ENCODE peak calls at places on chromosome 14, in nine cellular contexts. M is fibroblast of pulmonary artery; V is upper lobe of right lung; U is choroid plexus epithelial cell; E is stomach; J is CD8-positive, alpha-beta T cell; P is Peyer's patch; Q is fibroblast of mammary gland; X is transverse colon. O is an unnamed sample.

GRCh38 chr14:65258391-65258790 is 154.1 kb upstream of the FUT8 start:
- DNase-seq in M (peak; percentile 91), V (no peak), U (peak; percentile 79), E (no peak), J (no peak), P (no peak), Q (peak; percentile 92), X (no peak), O (no peak)

GRCh38 chr14:58955294-58955821 is 233.1 kb upstream of the DAAM1 start:
- DNase-seq in M (peak; percentile 61), V (no peak), U (peak; percentile 55), E (no peak), J (no peak), P (no peak), Q (no peak), X (no peak), O (peak; percentile 70)

GRCh38 chr14:72657214-72657921 is 236.5 kb downstream of the DPF3 start:
- DNase-seq in M (no peak), V (no peak), U (peak; percentile 26), E (no peak), J (no peak), P (no peak), Q (peak; percentile 59), X (no peak), O (no peak)

GRCh38 chr14:91503000-91503504 is 7.1 kb downstream of the PPP4R3A start:
- DNase-seq in M (no peak), V (no peak), U (no peak), E (no peak), J (no peak), P (no peak), Q (no peak), X (no peak), O (no peak)

GRCh38 chr14:100334904-100335303 is 11.8 kb downstream of the SLC25A47 start:
- DNase-seq in M (no peak), V (peak; percentile 61), U (no peak), E (no peak), J (no peak), P (peak; percentile 40), Q (no peak), X (no peak), O (no peak)

GRCh38 chr14:63438065-63438757 is 105.0 kb downstream of the PPP2R5E start:
- DNase-seq in M (peak; percentile 98), V (no peak), U (peak; percentile 99), E (peak; percentile 66), J (no peak), P (peak; percentile 58), Q (peak; percentile 97), X (peak; percentile 58), O (no peak)

GRCh38 chr14:35818346-35819115 is 7.6 kb upstream of the BRMS1L start:
- DNase-seq in M (peak; percentile 66), V (no peak), U (peak; percentile 73), E (no peak), J (no peak), P (no peak), Q (peak; percentile 56), X (peak; percentile 32), O (peak; percentile 61)

GRCh38 chr14:54472291-54472690 is 16.5 kb downstream of the GMFB start:
- DNase-seq in M (no peak), V (no peak), U (no peak), E (no peak), J (no peak), P (no peak), Q (no peak), X (no peak), O (no peak)

GRCh38 chr14:99905121-99905520 is 111.9 kb downstream of the EML1 start:
- DNase-seq in M (no peak), V (no peak), U (no peak), E (no peak), J (no peak), P (no peak), Q (no peak), X (no peak), O (no peak)

GRCh38 chr14:87491816-87492215 is 501.2 kb downstream of the GALC start:
- DNase-seq in M (no peak), V (no peak), U (no peak), E (no peak), J (no peak), P (no peak), Q (peak; percentile 1), X (no peak), O (no peak)

GRCh38 chr14:98945611-98946570 is 326.1 kb downstream of the BCL11B start:
- DNase-seq in M (no peak), V (no peak), U (no peak), E (no peak), J (no peak), P (no peak), Q (no peak), X (no peak), O (no peak)

GRCh38 chr14:54976316-54976715 is 50.6 kb downstream of the WDHD1 start:
- DNase-seq in M (peak; percentile 85), V (no peak), U (peak; percentile 88), E (no peak), J (no peak), P (no peak), Q (peak; percentile 82), X (no peak), O (no peak)

GRCh38 chr14:59020382-59020781 is 168.1 kb upstream of the DAAM1 start:
- DNase-seq in M (peak; percentile 57), V (no peak), U (peak; percentile 75), E (no peak), J (no peak), P (no peak), Q (peak; percentile 49), X (no peak), O (peak; percentile 58)

GRCh38 chr14:99522457-99522891 is 41.3 kb downstream of the CCNK start:
- DNase-seq in M (peak; percentile 65), V (no peak), U (peak; percentile 44), E (no peak), J (no peak), P (no peak), Q (peak; percentile 60), X (no peak), O (no peak)

GRCh38 chr14:35932659-35933159 is 106.6 kb downstream of the BRMS1L start:
- DNase-seq in M (no peak), V (no peak), U (no peak), E (no peak), J (peak; percentile 9), P (no peak), Q (no peak), X (peak; percentile 11), O (no peak)

GRCh38 chr14:26598672-26599131 is 869 bp upstream of the NOVA1 start:
- DNase-seq in M (peak; percentile 45), V (no peak), U (no peak), E (no peak), J (no peak), P (no peak), Q (peak; percentile 35), X (no peak), O (no peak)

GRCh38 chr14:60106341-60106740 is 14.6 kb downstream of the PCNX4 start:
- DNase-seq in M (peak; percentile 51), V (no peak), U (peak; percentile 90), E (no peak), J (no peak), P (no peak), Q (peak; percentile 77), X (no peak), O (no peak)

DNA sequence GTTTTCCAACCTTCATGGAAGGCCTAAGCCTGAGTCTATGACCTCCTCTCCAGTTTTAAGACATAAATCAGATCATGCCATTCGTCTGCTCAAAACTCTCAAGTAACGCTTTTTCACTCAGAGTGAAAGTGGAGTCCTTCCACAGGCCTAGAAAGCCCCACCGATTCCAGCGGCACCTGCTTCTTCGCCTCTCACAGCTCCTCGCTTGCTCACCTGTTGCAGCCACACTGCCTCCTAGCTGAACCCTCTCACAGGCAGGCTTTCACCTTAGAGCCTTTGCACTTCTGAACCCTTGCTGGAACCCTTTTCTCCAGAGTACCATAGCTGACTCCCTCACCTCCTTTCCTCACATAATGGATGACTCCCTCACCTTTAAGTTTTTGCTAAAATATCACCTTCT is 301.1 kb downstream of the ZFP36L1 start:
- DNase-seq in M (no peak), V (no peak), U (no peak), E (no peak), J (no peak), P (no peak), Q (no peak), X (no peak), O (no peak)
- TF ChIP-seq CTCF in M (no peak), V (no peak), U (no peak), E (no peak), J (no peak), P (no peak), Q (no peak), X (no peak), O (no peak)

GRCh38 chr14:62101650-62102355 is 339.6 kb downstream of the SNAPC1 start:
- DNase-seq in M (no peak), V (no peak), U (no peak), E (no peak), J (no peak), P (no peak), Q (no peak), X (no peak), O (no peak)
- H3K4me3 ChIP-seq in M (no peak overlapping the region), V (no peak overlapping the region), U (no peak overlapping the region), E (no peak overlapping the region), J (no peak overlapping the region), P (no peak overlapping the region), Q (no peak overlapping the region), X (no peak overlapping the region), O (no peak overlapping the region)

GRCh38 chr14:57319636-57320035 is 50.9 kb downstream of the AP5M1 start:
- DNase-seq in M (no peak), V (no peak), U (peak; percentile 7), E (no peak), J (no peak), P (no peak), Q (no peak), X (no peak), O (no peak)

GRCh38 chr14:57314690-57315089 is 45.9 kb downstream of the AP5M1 start:
- DNase-seq in M (no peak), V (no peak), U (no peak), E (no peak), J (no peak), P (no peak), Q (no peak), X (no peak), O (no peak)

DNA sequence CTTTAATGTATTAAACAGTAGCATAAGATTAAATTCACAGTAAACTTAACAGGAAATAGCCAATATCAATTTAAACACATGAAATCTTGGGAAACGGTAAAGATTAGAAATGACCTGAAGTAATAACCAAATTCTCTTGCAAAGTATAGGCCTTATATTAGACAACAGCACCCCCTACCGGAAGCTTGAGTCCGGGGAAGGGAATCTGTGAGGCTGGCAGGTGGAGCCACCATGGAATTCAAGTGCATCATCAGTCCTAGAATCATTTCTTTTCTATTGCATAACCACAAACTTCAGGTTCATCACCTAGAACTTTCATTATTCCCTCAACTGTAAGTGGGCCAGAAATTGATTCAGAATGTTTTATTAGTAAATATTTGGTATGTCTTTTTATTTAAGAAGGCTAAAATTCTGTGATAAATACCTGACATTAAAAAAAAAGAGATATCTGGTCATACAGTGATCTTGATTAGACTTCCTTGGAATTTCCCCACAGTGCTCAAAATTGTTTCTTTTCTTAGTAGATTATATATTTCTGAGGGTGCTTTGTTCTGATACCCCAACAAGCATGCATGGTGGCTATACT is 48.6 kb downstream of the AP5M1 start:
- DNase-seq in M (peak; percentile 86), V (peak; percentile 64), U (peak; percentile 90), E (peak; percentile 76), J (peak; percentile 60), P (peak; percentile 90), Q (peak; percentile 81), X (peak; percentile 72), O (peak; percentile 87)
- TF ChIP-seq CTCF in M (peak; percentile 90), V (peak; percentile 92), U (peak; percentile 95), E (no peak), J (peak; percentile 94), P (peak; percentile 86), Q (peak; percentile 85), X (peak; percentile 87), O (peak; percentile 85)

GRCh38 chr14:70954068-70954467 is 46.8 kb downstream of the PCNX1 start:
- DNase-seq in M (no peak), V (no peak), U (no peak), E (no peak), J (no peak), P (no peak), Q (no peak), X (no peak), O (no peak)
- H3K4me3 ChIP-seq in M (no peak overlapping the region), V (no peak overlapping the region), U (no peak overlapping the region), E (no peak overlapping the region), J (no peak overlapping the region), P (no peak overlapping the region), Q (no peak overlapping the region), X (no peak overlapping the region), O (no peak overlapping the region)